ENCODE peak calls at places on chromosomes 4 and X, in ten cellular contexts. One of them, this sample, is unnamed.

GRCh38 chr4:173289351-173289725 is 44.8 kb downstream of the HMGB2 start:
- DNase-seq in vagina: no peak
- DNase-seq in astrocyte of the cerebellum: no peak
- DNase-seq in GM12865: no peak
- DNase-seq in AG04450: no peak
- DNase-seq in lung: no peak
- DNase-seq in PC-9: no peak
- DNase-seq in foreskin keratinocyte: no peak
- DNase-seq in tibial nerve: no peak
- DNase-seq in neural crest cell: no peak
- DNase-seq in this sample: no peak

GRCh38 chr4:39576268-39576667 is 49.0 kb upstream of the UGDH start:
- DNase-seq in GM12865: peak
- DNase-seq in lung: no peak
- DNase-seq in AG04450: no peak
- DNase-seq in PC-9: no peak
- DNase-seq in vagina: no peak
- DNase-seq in neural crest cell: no peak
- DNase-seq in foreskin keratinocyte: no peak
- DNase-seq in astrocyte of the cerebellum: no peak
- DNase-seq in tibial nerve: no peak
- DNase-seq in this sample: peak

GRCh38 chrX:130676861-130677260 is 226.1 kb downstream of the ENOX2 start:
- DNase-seq in lung: no peak
- DNase-seq in AG04450: no peak
- DNase-seq in tibial nerve: no peak
- DNase-seq in neural crest cell: no peak
- DNase-seq in vagina: no peak
- DNase-seq in GM12865: no peak
- DNase-seq in PC-9: no peak
- DNase-seq in astrocyte of the cerebellum: no peak
- DNase-seq in foreskin keratinocyte: no peak
- DNase-seq in this sample: no peak

GRCh38 chrX:42615161-42615563 is 162.8 kb downstream of the PPP1R2C start:
- DNase-seq in AG04450: no peak
- DNase-seq in lung: no peak
- DNase-seq in PC-9: no peak
- DNase-seq in vagina: no peak
- DNase-seq in foreskin keratinocyte: peak
- DNase-seq in neural crest cell: no peak
- DNase-seq in astrocyte of the cerebellum: no peak
- DNase-seq in tibial nerve: no peak
- DNase-seq in GM12865: peak
- DNase-seq in this sample: no peak

GRCh38 chrX:9312922-9313867 is 151.7 kb upstream of the TBL1X start:
- DNase-seq in PC-9: no peak
- DNase-seq in AG04450: no peak
- DNase-seq in vagina: no peak
- DNase-seq in neural crest cell: peak
- DNase-seq in foreskin keratinocyte: no peak
- DNase-seq in lung: peak
- DNase-seq in GM12865: peak
- DNase-seq in tibial nerve: peak
- DNase-seq in astrocyte of the cerebellum: no peak
- DNase-seq in this sample: peak

GRCh38 chr4:76659103-76659490 is 224.1 kb downstream of the SHROOM3 start:
- DNase-seq in tibial nerve: no peak
- DNase-seq in GM12865: no peak
- DNase-seq in astrocyte of the cerebellum: peak
- DNase-seq in vagina: no peak
- DNase-seq in AG04450: peak
- DNase-seq in neural crest cell: no peak
- DNase-seq in lung: no peak
- DNase-seq in foreskin keratinocyte: no peak
- DNase-seq in PC-9: no peak
- DNase-seq in this sample: no peak

GRCh38 chr4:41844327-41844726 is 90.9 kb upstream of the TMEM33 start:
- DNase-seq in GM12865: no peak
- DNase-seq in astrocyte of the cerebellum: no peak
- DNase-seq in neural crest cell: no peak
- DNase-seq in tibial nerve: no peak
- DNase-seq in AG04450: no peak
- DNase-seq in lung: no peak
- DNase-seq in foreskin keratinocyte: no peak
- DNase-seq in PC-9: no peak
- DNase-seq in vagina: no peak
- DNase-seq in this sample: no peak

GRCh38 chrX:134520860-134521390 is 61.0 kb downstream of the HPRT1 start:
- DNase-seq in AG04450: no peak
- DNase-seq in foreskin keratinocyte: peak
- DNase-seq in GM12865: peak
- DNase-seq in tibial nerve: peak
- DNase-seq in vagina: peak
- DNase-seq in astrocyte of the cerebellum: peak
- DNase-seq in neural crest cell: peak
- DNase-seq in lung: no peak
- DNase-seq in PC-9: peak
- DNase-seq in this sample: peak

GRCh38 chr4:87986508-87986907 is 11.0 kb downstream of the SPP1 start:
- DNase-seq in neural crest cell: no peak
- DNase-seq in vagina: no peak
- DNase-seq in astrocyte of the cerebellum: no peak
- DNase-seq in lung: no peak
- DNase-seq in tibial nerve: no peak
- DNase-seq in GM12865: no peak
- DNase-seq in PC-9: no peak
- DNase-seq in AG04450: no peak
- DNase-seq in foreskin keratinocyte: no peak
- DNase-seq in this sample: no peak

GRCh38 chr4:87982446-87982845 is 6.9 kb downstream of the SPP1 start:
- DNase-seq in foreskin keratinocyte: no peak
- DNase-seq in PC-9: no peak
- DNase-seq in tibial nerve: no peak
- DNase-seq in lung: no peak
- DNase-seq in GM12865: no peak
- DNase-seq in vagina: no peak
- DNase-seq in AG04450: no peak
- DNase-seq in astrocyte of the cerebellum: no peak
- DNase-seq in neural crest cell: no peak
- DNase-seq in this sample: no peak

GRCh38 chr4:87983996-87984395 is 8.5 kb downstream of the SPP1 start:
- DNase-seq in vagina: no peak
- DNase-seq in foreskin keratinocyte: no peak
- DNase-seq in AG04450: no peak
- DNase-seq in astrocyte of the cerebellum: no peak
- DNase-seq in lung: no peak
- DNase-seq in neural crest cell: no peak
- DNase-seq in tibial nerve: no peak
- DNase-seq in PC-9: no peak
- DNase-seq in GM12865: no peak
- DNase-seq in this sample: no peak

GRCh38 chr4:87985887-87986200 is 10.3 kb downstream of the SPP1 start:
- DNase-seq in neural crest cell: no peak
- DNase-seq in foreskin keratinocyte: no peak
- DNase-seq in PC-9: no peak
- DNase-seq in astrocyte of the cerebellum: no peak
- DNase-seq in tibial nerve: no peak
- DNase-seq in lung: no peak
- DNase-seq in AG04450: no peak
- DNase-seq in GM12865: no peak
- DNase-seq in vagina: no peak
- DNase-seq in this sample: no peak

GRCh38 chr4:87985097-87985886 is 9.8 kb downstream of the SPP1 start:
- DNase-seq in tibial nerve: peak
- DNase-seq in astrocyte of the cerebellum: no peak
- DNase-seq in lung: peak
- DNase-seq in AG04450: no peak
- DNase-seq in GM12865: peak
- DNase-seq in foreskin keratinocyte: peak
- DNase-seq in neural crest cell: peak
- DNase-seq in vagina: no peak
- DNase-seq in PC-9: peak
- DNase-seq in this sample: no peak
- TF ChIP-seq CTCF in tibial nerve: peak
- TF ChIP-seq CTCF in astrocyte of the cerebellum: peak
- TF ChIP-seq CTCF in lung: peak
- TF ChIP-seq CTCF in AG04450: peak
- TF ChIP-seq CTCF in GM12865: peak
- TF ChIP-seq CTCF in foreskin keratinocyte: peak
- TF ChIP-seq CTCF in neural crest cell: peak
- TF ChIP-seq CTCF in vagina: no peak
- TF ChIP-seq CTCF in PC-9: peak
- TF ChIP-seq CTCF in this sample: peak

GRCh38 chrX:19912-20571 is 261.1 kb upstream of the PLCXD1 start:
- DNase-seq in neural crest cell: no peak
- DNase-seq in lung: no peak
- DNase-seq in foreskin keratinocyte: no peak
- DNase-seq in AG04450: no peak
- DNase-seq in tibial nerve: no peak
- DNase-seq in vagina: peak
- DNase-seq in PC-9: peak
- DNase-seq in astrocyte of the cerebellum: no peak
- DNase-seq in GM12865: peak
- DNase-seq in this sample: no peak
- TF ChIP-seq CTCF in neural crest cell: no peak
- TF ChIP-seq CTCF in lung: no peak
- TF ChIP-seq CTCF in foreskin keratinocyte: peak
- TF ChIP-seq CTCF in AG04450: no peak
- TF ChIP-seq CTCF in tibial nerve: no peak
- TF ChIP-seq CTCF in vagina: no peak
- TF ChIP-seq CTCF in PC-9: no peak
- TF ChIP-seq CTCF in astrocyte of the cerebellum: no peak
- TF ChIP-seq CTCF in GM12865: no peak
- TF ChIP-seq CTCF in this sample: peak

GRCh38 chr4:8194306-8195242 is 4.5 kb upstream of the SH3TC1 start:
- DNase-seq in PC-9: no peak
- DNase-seq in lung: no peak
- DNase-seq in astrocyte of the cerebellum: no peak
- DNase-seq in vagina: no peak
- DNase-seq in tibial nerve: no peak
- DNase-seq in AG04450: no peak
- DNase-seq in foreskin keratinocyte: no peak
- DNase-seq in neural crest cell: no peak
- DNase-seq in GM12865: no peak
- DNase-seq in this sample: no peak

GRCh38 chr4:8195431-8195830 is 3.7 kb upstream of the SH3TC1 start:
- DNase-seq in PC-9: no peak
- DNase-seq in lung: no peak
- DNase-seq in neural crest cell: no peak
- DNase-seq in AG04450: no peak
- DNase-seq in foreskin keratinocyte: no peak
- DNase-seq in vagina: no peak
- DNase-seq in GM12865: peak
- DNase-seq in astrocyte of the cerebellum: no peak
- DNase-seq in tibial nerve: no peak
- DNase-seq in this sample: no peak

GRCh38 chr4:8191136-8191747 is 7.8 kb upstream of the SH3TC1 start:
- DNase-seq in astrocyte of the cerebellum: no peak
- DNase-seq in AG04450: no peak
- DNase-seq in vagina: no peak
- DNase-seq in foreskin keratinocyte: peak
- DNase-seq in neural crest cell: no peak
- DNase-seq in GM12865: peak
- DNase-seq in lung: peak
- DNase-seq in PC-9: peak
- DNase-seq in tibial nerve: peak
- DNase-seq in this sample: peak

GRCh38 chr4:8195841-8196460 is 3.1 kb upstream of the SH3TC1 start:
- DNase-seq in tibial nerve: no peak
- DNase-seq in GM12865: no peak
- DNase-seq in lung: no peak
- DNase-seq in PC-9: peak
- DNase-seq in astrocyte of the cerebellum: no peak
- DNase-seq in foreskin keratinocyte: no peak
- DNase-seq in AG04450: no peak
- DNase-seq in neural crest cell: no peak
- DNase-seq in vagina: no peak
- DNase-seq in this sample: no peak

DNA sequence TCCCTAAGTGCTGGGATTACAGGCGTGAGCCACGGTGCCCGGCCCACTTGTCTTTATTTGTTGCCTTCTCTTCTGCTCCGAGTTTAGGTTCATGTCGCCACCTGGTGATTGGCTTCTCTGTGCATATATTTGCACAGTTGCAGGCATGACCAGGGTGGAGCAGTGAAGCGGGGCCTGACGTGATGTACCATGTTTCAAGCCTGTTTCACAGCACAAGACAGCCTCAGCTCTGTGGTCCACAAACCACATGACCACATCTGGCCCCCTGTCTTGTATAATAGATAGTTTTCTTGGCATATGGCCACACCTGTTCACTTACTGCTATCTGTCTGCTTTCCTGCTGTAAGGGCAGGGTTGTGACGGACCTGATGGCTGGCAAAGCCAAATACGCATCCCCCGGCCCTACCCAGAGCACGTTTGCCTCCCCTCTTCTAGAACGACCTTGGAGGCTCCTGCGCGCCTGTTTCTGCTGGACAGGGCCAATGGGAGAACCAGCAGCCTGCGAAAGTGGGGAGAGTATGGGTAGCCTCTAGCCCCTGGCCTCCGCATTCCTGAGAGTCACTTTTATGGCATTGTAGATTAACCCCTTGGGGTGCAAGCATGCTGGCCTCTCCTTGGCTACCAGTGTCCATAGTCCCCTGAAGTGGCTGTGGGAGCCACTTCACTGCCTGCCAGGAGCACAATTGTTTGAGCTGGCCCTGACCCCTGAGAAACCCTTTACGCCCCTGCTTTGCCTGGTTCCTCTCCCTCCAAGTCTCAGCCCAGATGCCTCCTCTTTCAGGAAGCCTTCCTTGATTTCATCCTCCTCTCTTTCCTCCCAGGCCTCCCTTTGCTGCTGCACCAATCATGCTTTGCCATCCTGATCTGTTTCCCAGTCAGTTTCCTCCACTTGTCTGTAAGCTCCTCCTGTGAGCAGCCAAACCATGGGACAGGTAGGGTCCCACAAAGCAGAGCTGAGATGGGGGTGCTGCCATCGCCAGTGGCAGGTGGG is 6.0 kb upstream of the SH3TC1 start:
- DNase-seq in neural crest cell: no peak
- DNase-seq in vagina: no peak
- DNase-seq in GM12865: peak
- DNase-seq in AG04450: no peak
- DNase-seq in foreskin keratinocyte: peak
- DNase-seq in lung: peak
- DNase-seq in astrocyte of the cerebellum: no peak
- DNase-seq in tibial nerve: peak
- DNase-seq in PC-9: no peak
- DNase-seq in this sample: peak
- TF ChIP-seq CTCF in neural crest cell: no peak
- TF ChIP-seq CTCF in vagina: no peak
- TF ChIP-seq CTCF in GM12865: peak
- TF ChIP-seq CTCF in AG04450: no peak
- TF ChIP-seq CTCF in foreskin keratinocyte: peak
- TF ChIP-seq CTCF in lung: peak
- TF ChIP-seq CTCF in astrocyte of the cerebellum: peak
- TF ChIP-seq CTCF in tibial nerve: peak
- TF ChIP-seq CTCF in PC-9: no peak
- TF ChIP-seq CTCF in this sample: peak

DNA sequence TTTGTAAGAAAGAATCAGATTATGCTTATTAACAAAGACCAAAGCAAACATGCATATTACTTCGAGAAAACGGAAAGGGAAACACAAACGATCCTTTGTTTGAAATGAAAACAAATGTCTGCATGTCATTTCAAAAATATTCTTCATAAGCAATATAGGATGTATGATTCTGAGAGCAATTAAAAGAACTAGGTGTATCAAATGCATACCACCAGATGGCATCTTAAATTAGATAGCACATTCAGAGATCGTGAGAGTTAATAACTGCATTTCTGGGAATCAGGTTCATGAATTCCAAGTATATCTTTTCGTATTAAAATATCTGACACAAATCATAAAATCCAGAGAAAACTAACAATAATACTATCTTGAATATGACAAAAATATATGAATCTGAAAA is 159.5 kb downstream of the PPP3CA start:
- DNase-seq in AG04450: no peak
- DNase-seq in GM12865: no peak
- DNase-seq in lung: no peak
- DNase-seq in neural crest cell: no peak
- DNase-seq in vagina: no peak
- DNase-seq in PC-9: no peak
- DNase-seq in astrocyte of the cerebellum: no peak
- DNase-seq in foreskin keratinocyte: no peak
- DNase-seq in tibial nerve: no peak
- DNase-seq in this sample: no peak
- TF ChIP-seq CTCF in AG04450: no peak
- TF ChIP-seq CTCF in GM12865: no peak
- TF ChIP-seq CTCF in lung: no peak
- TF ChIP-seq CTCF in neural crest cell: no peak
- TF ChIP-seq CTCF in vagina: no peak
- TF ChIP-seq CTCF in PC-9: peak
- TF ChIP-seq CTCF in astrocyte of the cerebellum: no peak
- TF ChIP-seq CTCF in foreskin keratinocyte: peak
- TF ChIP-seq CTCF in tibial nerve: no peak
- TF ChIP-seq CTCF in this sample: no peak

This sample was measured in GM13976.